ENCODE peak calls at places on chromosome 14, in seven cellular contexts. R, J, U, W, E, T and S are unnamed samples.

GRCh38 chr14:97412933-97413574 is 615.9 kb downstream of the VRK1 start:
- DNase-seq in R (no peak), J (no peak), U (no peak), W (no peak), T (no peak), E (no peak), S (no peak)

GRCh38 chr14:106605548-106606448 is 1079.4 kb downstream of the TMEM121 start:
- DNase-seq in U (peak; percentile 80), E (peak; percentile 93), W (no peak), R (no peak), T (no peak), J (no peak), S (peak; percentile 71)

GRCh38 chr14:23631702-23632460 is 4.3 kb upstream of the DHRS2 start:
- DNase-seq in R (peak; percentile 72), J (peak; percentile 78), T (peak; percentile 69), W (peak; percentile 85), E (peak; percentile 84), U (peak; percentile 69), S (peak; percentile 82)

GRCh38 chr14:103279129-103280025 is 54.7 kb upstream of the EIF5 start:
- DNase-seq in W (peak; percentile 86), E (no peak), U (no peak), J (no peak), T (peak; percentile 44), R (no peak), S (peak; percentile 75)

GRCh38 chr14:78086342-78086741 is 83.8 kb upstream of the NRXN3 start:
- DNase-seq in E (no peak), R (no peak), T (no peak), J (no peak), W (no peak), U (no peak), S (no peak)

GRCh38 chr14:61147898-61148549 is 133.1 kb downstream of the TMEM30B start:
- DNase-seq in J (peak; percentile 52), E (no peak), U (no peak), T (no peak), W (peak; percentile 71), R (peak; percentile 100), S (no peak)

GRCh38 chr14:87483651-87484260 is 509.2 kb downstream of the GALC start:
- DNase-seq in T (no peak), E (no peak), U (no peak), R (peak; percentile 28), W (no peak), J (no peak), S (no peak)

GRCh38 chr14:49479432-49479831 is 106.7 kb downstream of the RPS29 start:
- DNase-seq in J (no peak), T (no peak), U (no peak), E (no peak), W (no peak), R (peak; percentile 10), S (peak; percentile 43)

GRCh38 chr14:38808734-38809455 is 294.1 kb downstream of the SEC23A start:
- DNase-seq in R (no peak), E (no peak), W (peak; percentile 49), J (no peak), T (no peak), U (peak; percentile 3), S (no peak)

GRCh38 chr14:54722791-54723432 is 156.0 kb downstream of the SAMD4A start:
- DNase-seq in E (no peak), U (peak; percentile 20), J (no peak), W (no peak), R (peak; percentile 47), T (no peak), S (no peak)

GRCh38 chr14:101559624-101560533 is 1.4 kb upstream of the DIO3 start:
- DNase-seq in T (no peak), E (peak; percentile 69), U (no peak), R (no peak), J (no peak), W (peak; percentile 80), S (peak; percentile 39)

GRCh38 chr14:53942970-53943750 is 13.5 kb downstream of the BMP4 start:
- DNase-seq in W (no peak), T (no peak), U (no peak), R (no peak), E (no peak), J (no peak), S (no peak)

GRCh38 chr14:81435578-81436295 is 35.6 kb upstream of the STON2 start:
- DNase-seq in E (peak; percentile 85), U (no peak), R (peak; percentile 24), T (peak; percentile 20), W (peak; percentile 87), J (peak; percentile 42), S (peak; percentile 48)

GRCh38 chr14:52131640-52132320 is 62.9 kb upstream of the NID2 start:
- DNase-seq in W (peak; percentile 82), E (no peak), U (peak; percentile 71), J (peak; percentile 93), T (peak; percentile 81), R (peak; percentile 93), S (peak; percentile 81)

GRCh38 chr14:56963381-56963780 is 153.1 kb upstream of the OTX2 start:
- DNase-seq in E (no peak), R (no peak), T (no peak), U (no peak), W (no peak), J (no peak), S (no peak)

GRCh38 chr14:23665302-23666016 is 29.3 kb downstream of the DHRS2 start:
- DNase-seq in U (no peak), R (no peak), W (no peak), J (no peak), T (no peak), E (no peak), S (no peak)

GRCh38 chr14:89912667-89913211 is 41.8 kb downstream of the EFCAB11 start:
- DNase-seq in W (no peak), E (no peak), U (no peak), R (peak; percentile 96), T (peak; percentile 60), J (no peak), S (no peak)

GRCh38 chr14:59310644-59311043 is 122.2 kb downstream of the DAAM1 start:
- DNase-seq in R (peak; percentile 40), E (no peak), J (no peak), U (no peak), T (no peak), W (no peak), S (no peak)

GRCh38 chr14:73977896-73978295 is 27.8 kb downstream of the COQ6 start:
- DNase-seq in E (no peak), R (peak; percentile 68), U (no peak), T (no peak), J (no peak), W (no peak), S (no peak)

GRCh38 chr14:30462358-30462757 is 96.6 kb upstream of the G2E3 start:
- DNase-seq in J (no peak), E (no peak), U (no peak), W (no peak), R (no peak), T (no peak), S (no peak)

GRCh38 chr14:60981626-60982455 is 796 bp downstream of the SLC38A6 start:
- DNase-seq in R (peak; percentile 69), T (peak; percentile 23), E (no peak), W (no peak), U (peak; percentile 25), J (no peak), S (no peak)

GRCh38 chr14:24032727-24033418 is 18.9 kb upstream of the CARMIL3 start:
- DNase-seq in W (no peak), R (peak; percentile 41), T (peak; percentile 67), E (no peak), J (no peak), U (peak; percentile 79), S (no peak)

GRCh38 chr14:104547998-104548700 is 31.4 kb upstream of the C14orf180 start:
- DNase-seq in U (no peak), J (no peak), W (peak; percentile 54), E (peak; percentile 64), T (peak; percentile 3), R (no peak), S (peak; percentile 4)

GRCh38 chr14:81363746-81364400 is 36.3 kb downstream of the STON2 start:
- DNase-seq in J (peak; percentile 28), W (no peak), E (no peak), U (no peak), R (peak; percentile 28), T (no peak), S (no peak)

GRCh38 chr14:26841920-26842741 is 244.3 kb upstream of the NOVA1 start:
- DNase-seq in W (peak; percentile 60), R (peak; percentile 96), J (peak; percentile 38), U (peak; percentile 2), T (peak; percentile 78), E (no peak), S (no peak)

DNA sequence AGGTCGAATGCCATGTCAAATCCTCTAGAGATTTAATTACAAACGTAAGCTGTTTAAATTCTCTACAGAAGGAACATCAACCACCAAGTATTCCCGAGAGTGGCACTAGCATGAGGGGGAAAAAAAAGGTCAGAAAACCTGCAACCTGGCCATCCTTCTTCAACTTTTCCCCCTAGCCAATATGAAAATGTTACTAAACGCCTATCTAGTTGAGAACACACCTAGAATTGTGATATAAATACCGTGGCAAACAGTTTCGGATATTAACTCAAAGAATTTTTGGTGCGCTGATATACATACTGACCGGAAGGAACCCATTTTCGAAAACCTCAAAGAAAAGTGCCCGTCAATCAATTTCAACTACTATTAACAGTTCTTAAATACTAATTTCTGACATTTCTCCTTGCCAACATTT is 1.8 kb downstream of the HNRNPC start:
- DNase-seq in E (no peak), U (peak; percentile 40), J (no peak), T (no peak), R (no peak), W (no peak), S (no peak)
- H3K4me3 ChIP-seq in E (peak overlapping the region; percentile 88), U (peak overlapping the region; percentile 95), J (peak overlapping the region; percentile 78), T (peak overlapping the region; percentile 91), R (peak overlapping the region; percentile 93), W (peak overlapping the region; percentile 99), S (peak overlapping the region; percentile 70)

GRCh38 chr14:72480465-72481243 is 413.2 kb downstream of the DPF3 start:
- DNase-seq in W (no peak), T (no peak), R (no peak), E (no peak), J (no peak), U (peak; percentile 38), S (no peak)
- H3K4me3 ChIP-seq in W (no peak overlapping the region), T (no peak overlapping the region), R (no peak overlapping the region), E (no peak overlapping the region), J (no peak overlapping the region), U (no peak overlapping the region), S (no peak overlapping the region)

GRCh38 chr14:20787025-20787424 is 6.0 kb downstream of the RNASE6 start:
- DNase-seq in J (no peak), U (no peak), W (no peak), T (no peak), E (no peak), R (no peak), S (no peak)

GRCh38 chr14:20782280-20782890 is 1.3 kb downstream of the RNASE6 start:
- DNase-seq in R (no peak), W (no peak), T (no peak), U (peak; percentile 65), J (no peak), E (no peak), S (no peak)

DNA sequence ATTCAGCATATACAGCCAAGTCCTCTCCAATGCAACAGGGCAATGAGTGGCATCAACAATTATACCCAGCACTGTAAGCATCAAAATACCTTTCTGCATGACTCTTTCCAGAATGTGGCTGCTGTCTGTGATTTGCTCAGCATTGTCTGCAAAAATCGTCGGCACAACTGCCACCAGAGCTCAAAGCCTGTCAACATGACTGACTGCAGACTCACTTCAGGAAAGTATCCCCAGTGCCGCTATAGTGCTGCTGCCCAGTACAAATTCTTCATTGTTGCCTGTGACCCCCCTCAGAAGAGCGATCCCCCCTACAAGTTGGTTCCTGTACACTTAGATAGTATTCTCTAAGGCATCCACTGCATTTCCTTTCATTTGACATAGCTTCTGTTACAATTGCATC is 737 bp downstream of the RNASE6 start:
- DNase-seq in E (no peak), T (no peak), R (no peak), W (no peak), J (no peak), U (no peak), S (no peak)
- H3K4me3 ChIP-seq in E (peak overlapping the region; percentile 69), T (no peak overlapping the region), R (no peak overlapping the region), W (peak overlapping the region; percentile 40), J (peak overlapping the region; percentile 25), U (no peak overlapping the region), S (no peak overlapping the region)

GRCh38 chr14:35715079-35715478 is 94.0 kb downstream of the RALGAPA1 start:
- DNase-seq in W (no peak), T (no peak), U (no peak), E (no peak), J (no peak), R (no peak), S (no peak)
- H3K4me3 ChIP-seq in W (no peak overlapping the region), T (no peak overlapping the region), U (no peak overlapping the region), E (no peak overlapping the region), J (no peak overlapping the region), R (no peak overlapping the region), S (no peak overlapping the region)